ENCODE peak calls at places on chromosomes 13 and 19, in ten cellular contexts. One of them, this sample, is unnamed.

GRCh38 chr13:114107686-114108081 is 24.7 kb downstream of the RASA3 start:
- DNase-seq in astrocyte: peak; percentile 81
- DNase-seq in aorta: peak; percentile 64
- DNase-seq in hepatocyte: no peak
- DNase-seq in right lobe of liver: peak; percentile 40
- DNase-seq in esophagus squamous epithelium: no peak
- DNase-seq in colonic mucosa: no peak
- DNase-seq in GM23248: peak; percentile 86
- DNase-seq in uterus: peak; percentile 12
- DNase-seq in IMR-90: peak; percentile 91
- DNase-seq in this sample: no peak

GRCh38 chr13:29893438-29893837 is 43.0 kb upstream of the UBL3 start:
- DNase-seq in aorta: no peak
- DNase-seq in IMR-90: peak; percentile 51
- DNase-seq in astrocyte: peak; percentile 39
- DNase-seq in hepatocyte: no peak
- DNase-seq in uterus: no peak
- DNase-seq in esophagus squamous epithelium: no peak
- DNase-seq in GM23248: peak; percentile 15
- DNase-seq in right lobe of liver: no peak
- DNase-seq in colonic mucosa: no peak
- DNase-seq in this sample: no peak

GRCh38 chr13:44219808-44220544 is 153.6 kb upstream of the SERP2 start:
- DNase-seq in GM23248: peak; percentile 48
- DNase-seq in esophagus squamous epithelium: no peak
- DNase-seq in IMR-90: peak; percentile 93
- DNase-seq in colonic mucosa: no peak
- DNase-seq in astrocyte: peak; percentile 92
- DNase-seq in aorta: no peak
- DNase-seq in uterus: no peak
- DNase-seq in right lobe of liver: no peak
- DNase-seq in hepatocyte: no peak
- DNase-seq in this sample: no peak

GRCh38 chr19:55690769-55691545 is 15.9 kb downstream of the EPN1 start:
- DNase-seq in GM23248: no peak
- DNase-seq in colonic mucosa: no peak
- DNase-seq in aorta: no peak
- DNase-seq in uterus: no peak
- DNase-seq in astrocyte: no peak
- DNase-seq in esophagus squamous epithelium: no peak
- DNase-seq in right lobe of liver: no peak
- DNase-seq in IMR-90: no peak
- DNase-seq in hepatocyte: no peak
- DNase-seq in this sample: no peak

GRCh38 chr19:6061420-6062130 is 48.7 kb downstream of the RFX2 start:
- DNase-seq in uterus: no peak
- DNase-seq in GM23248: no peak
- DNase-seq in right lobe of liver: peak; percentile 45
- DNase-seq in aorta: no peak
- DNase-seq in esophagus squamous epithelium: no peak
- DNase-seq in IMR-90: no peak
- DNase-seq in colonic mucosa: peak; percentile 39
- DNase-seq in astrocyte: no peak
- DNase-seq in hepatocyte: no peak
- DNase-seq in this sample: no peak

GRCh38 chr19:18843960-18844359 is 12.2 kb downstream of the UPF1 start:
- DNase-seq in right lobe of liver: no peak
- DNase-seq in uterus: no peak
- DNase-seq in IMR-90: no peak
- DNase-seq in astrocyte: peak; percentile 36
- DNase-seq in colonic mucosa: no peak
- DNase-seq in hepatocyte: no peak
- DNase-seq in GM23248: no peak
- DNase-seq in aorta: no peak
- DNase-seq in esophagus squamous epithelium: no peak
- DNase-seq in this sample: no peak

GRCh38 chr13:81017525-81018152 is 676.7 kb upstream of the SPRY2 start:
- DNase-seq in astrocyte: peak; percentile 13
- DNase-seq in GM23248: peak; percentile 65
- DNase-seq in aorta: no peak
- DNase-seq in hepatocyte: peak; percentile 77
- DNase-seq in esophagus squamous epithelium: no peak
- DNase-seq in right lobe of liver: no peak
- DNase-seq in colonic mucosa: no peak
- DNase-seq in IMR-90: peak; percentile 25
- DNase-seq in uterus: no peak
- DNase-seq in this sample: peak; percentile 12

GRCh38 chr13:24128112-24128511 is 32.4 kb upstream of the SPATA13 start:
- DNase-seq in uterus: no peak
- DNase-seq in GM23248: no peak
- DNase-seq in colonic mucosa: no peak
- DNase-seq in aorta: no peak
- DNase-seq in astrocyte: no peak
- DNase-seq in hepatocyte: no peak
- DNase-seq in IMR-90: no peak
- DNase-seq in esophagus squamous epithelium: no peak
- DNase-seq in right lobe of liver: no peak
- DNase-seq in this sample: no peak

GRCh38 chr13:98204546-98204945 is 27.5 kb upstream of the RNF113B start:
- DNase-seq in esophagus squamous epithelium: no peak
- DNase-seq in aorta: no peak
- DNase-seq in astrocyte: no peak
- DNase-seq in GM23248: no peak
- DNase-seq in uterus: no peak
- DNase-seq in hepatocyte: no peak
- DNase-seq in colonic mucosa: no peak
- DNase-seq in IMR-90: no peak
- DNase-seq in right lobe of liver: no peak
- DNase-seq in this sample: no peak

GRCh38 chr13:51928231-51928630 is 66.5 kb downstream of the CCDC70 start:
- DNase-seq in esophagus squamous epithelium: no peak
- DNase-seq in astrocyte: no peak
- DNase-seq in IMR-90: no peak
- DNase-seq in colonic mucosa: no peak
- DNase-seq in GM23248: no peak
- DNase-seq in right lobe of liver: no peak
- DNase-seq in aorta: no peak
- DNase-seq in hepatocyte: no peak
- DNase-seq in uterus: no peak
- DNase-seq in this sample: no peak
- H3K27me3 ChIP-seq in esophagus squamous epithelium: no peaks in the 10 kb centered on the region
- H3K27me3 ChIP-seq in astrocyte: no peaks in the 10 kb centered on the region
- H3K27me3 ChIP-seq in IMR-90: no peaks in the 10 kb centered on the region
- H3K27me3 ChIP-seq in colonic mucosa: no peaks in the 10 kb centered on the region
- H3K27me3 ChIP-seq in GM23248: peaks cover 5% of the 10 kb centered on the region
- H3K27me3 ChIP-seq in right lobe of liver: no peaks in the 10 kb centered on the region
- H3K27me3 ChIP-seq in aorta: no peaks in the 10 kb centered on the region
- H3K27me3 ChIP-seq in hepatocyte: no peaks in the 10 kb centered on the region
- H3K27me3 ChIP-seq in uterus: no peaks in the 10 kb centered on the region
- H3K27me3 ChIP-seq in this sample: no peaks in the 10 kb centered on the region

GRCh38 chr13:26026211-26026610 is 25.6 kb downstream of the SHISA2 start:
- DNase-seq in IMR-90: no peak
- DNase-seq in GM23248: no peak
- DNase-seq in uterus: no peak
- DNase-seq in aorta: no peak
- DNase-seq in right lobe of liver: no peak
- DNase-seq in hepatocyte: no peak
- DNase-seq in astrocyte: no peak
- DNase-seq in esophagus squamous epithelium: no peak
- DNase-seq in colonic mucosa: no peak
- DNase-seq in this sample: no peak
- H3K4me3 ChIP-seq in IMR-90: no peak overlapping the region
- H3K4me3 ChIP-seq in GM23248: no peak overlapping the region
- H3K4me3 ChIP-seq in uterus: no peak overlapping the region
- H3K4me3 ChIP-seq in aorta: no peak overlapping the region
- H3K4me3 ChIP-seq in right lobe of liver: no peak overlapping the region
- H3K4me3 ChIP-seq in hepatocyte: no peak overlapping the region
- H3K4me3 ChIP-seq in astrocyte: no peak overlapping the region
- H3K4me3 ChIP-seq in esophagus squamous epithelium: no peak overlapping the region
- H3K4me3 ChIP-seq in colonic mucosa: no peak overlapping the region
- H3K4me3 ChIP-seq in this sample: no peak overlapping the region

GRCh38 chr13:74168263-74168675 is 34.1 kb upstream of the KLF12 start:
- DNase-seq in GM23248: no peak
- DNase-seq in IMR-90: no peak
- DNase-seq in astrocyte: no peak
- DNase-seq in uterus: no peak
- DNase-seq in right lobe of liver: peak; percentile 77
- DNase-seq in colonic mucosa: no peak
- DNase-seq in hepatocyte: peak; percentile 29
- DNase-seq in esophagus squamous epithelium: no peak
- DNase-seq in aorta: no peak
- DNase-seq in this sample: no peak
- H3K36me3 ChIP-seq in GM23248: no peaks in the 10 kb centered on the region
- H3K36me3 ChIP-seq in IMR-90: no peaks in the 10 kb centered on the region
- H3K36me3 ChIP-seq in astrocyte: no peaks in the 10 kb centered on the region
- H3K36me3 ChIP-seq in uterus: no peaks in the 10 kb centered on the region
- H3K36me3 ChIP-seq in right lobe of liver: no peaks in the 10 kb centered on the region
- H3K36me3 ChIP-seq in colonic mucosa: no peaks in the 10 kb centered on the region
- H3K36me3 ChIP-seq in hepatocyte: no peaks in the 10 kb centered on the region
- H3K36me3 ChIP-seq in esophagus squamous epithelium: no peaks in the 10 kb centered on the region
- H3K36me3 ChIP-seq in aorta: no peaks in the 10 kb centered on the region
- H3K36me3 ChIP-seq in this sample: no peaks in the 10 kb centered on the region

DNA sequence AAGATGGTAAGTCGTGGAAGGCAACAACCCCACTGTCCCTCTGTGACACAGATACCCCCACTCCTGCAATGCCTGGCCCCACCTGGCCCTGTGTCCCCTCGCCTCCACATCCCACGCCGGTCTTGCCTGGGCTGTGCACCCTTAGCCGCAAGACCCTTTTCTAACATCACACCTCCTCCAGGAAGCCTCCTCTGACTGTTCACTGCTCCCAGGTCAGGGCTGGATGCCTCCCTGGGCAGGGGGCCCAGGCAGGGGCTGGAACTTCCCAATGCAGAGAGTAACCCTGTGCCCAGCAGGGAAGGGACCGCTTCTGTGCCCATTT is 1.3 kb downstream of the FBN3 start:
- DNase-seq in aorta: no peak
- DNase-seq in GM23248: no peak
- DNase-seq in uterus: no peak
- DNase-seq in hepatocyte: no peak
- DNase-seq in esophagus squamous epithelium: no peak
- DNase-seq in colonic mucosa: no peak
- DNase-seq in IMR-90: no peak
- DNase-seq in right lobe of liver: no peak
- DNase-seq in astrocyte: no peak
- DNase-seq in this sample: no peak
- H3K27me3 ChIP-seq in aorta: no peaks in the 10 kb centered on the region
- H3K27me3 ChIP-seq in GM23248: peaks cover 19% of the 10 kb centered on the region
- H3K27me3 ChIP-seq in uterus: no peaks in the 10 kb centered on the region
- H3K27me3 ChIP-seq in hepatocyte: peaks cover 3% of the 10 kb centered on the region
- H3K27me3 ChIP-seq in esophagus squamous epithelium: peaks cover 10% of the 10 kb centered on the region
- H3K27me3 ChIP-seq in colonic mucosa: peaks cover 39% of the 10 kb centered on the region
- H3K27me3 ChIP-seq in IMR-90: peaks cover 68% of the 10 kb centered on the region
- H3K27me3 ChIP-seq in right lobe of liver: peaks cover 18% of the 10 kb centered on the region
- H3K27me3 ChIP-seq in astrocyte: peaks cover 30% of the 10 kb centered on the region
- H3K27me3 ChIP-seq in this sample: peaks cover 10% of the 10 kb centered on the region

GRCh38 chr19:10473192-10473591 is 30.0 kb downstream of the KEAP1 start:
- DNase-seq in aorta: no peak
- DNase-seq in hepatocyte: no peak
- DNase-seq in astrocyte: no peak
- DNase-seq in uterus: no peak
- DNase-seq in GM23248: no peak
- DNase-seq in colonic mucosa: no peak
- DNase-seq in esophagus squamous epithelium: no peak
- DNase-seq in right lobe of liver: no peak
- DNase-seq in IMR-90: no peak
- DNase-seq in this sample: no peak

GRCh38 chr19:10467104-10467706 is 36.0 kb downstream of the KEAP1 start:
- DNase-seq in uterus: no peak
- DNase-seq in aorta: no peak
- DNase-seq in astrocyte: no peak
- DNase-seq in GM23248: no peak
- DNase-seq in IMR-90: no peak
- DNase-seq in colonic mucosa: no peak
- DNase-seq in hepatocyte: no peak
- DNase-seq in right lobe of liver: no peak
- DNase-seq in esophagus squamous epithelium: no peak
- DNase-seq in this sample: no peak

GRCh38 chr19:10464456-10464855 is 38.7 kb downstream of the KEAP1 start:
- DNase-seq in esophagus squamous epithelium: no peak
- DNase-seq in GM23248: no peak
- DNase-seq in hepatocyte: no peak
- DNase-seq in aorta: no peak
- DNase-seq in colonic mucosa: no peak
- DNase-seq in uterus: no peak
- DNase-seq in IMR-90: no peak
- DNase-seq in astrocyte: no peak
- DNase-seq in right lobe of liver: no peak
- DNase-seq in this sample: no peak

GRCh38 chr19:10471909-10472308 is 31.2 kb downstream of the KEAP1 start:
- DNase-seq in astrocyte: peak; percentile 25
- DNase-seq in aorta: no peak
- DNase-seq in colonic mucosa: no peak
- DNase-seq in right lobe of liver: no peak
- DNase-seq in esophagus squamous epithelium: no peak
- DNase-seq in hepatocyte: peak; percentile 58
- DNase-seq in uterus: no peak
- DNase-seq in GM23248: peak; percentile 57
- DNase-seq in IMR-90: peak; percentile 47
- DNase-seq in this sample: no peak

GRCh38 chr19:10468133-10468532 is 35.0 kb downstream of the KEAP1 start:
- DNase-seq in right lobe of liver: no peak
- DNase-seq in esophagus squamous epithelium: no peak
- DNase-seq in colonic mucosa: no peak
- DNase-seq in aorta: no peak
- DNase-seq in IMR-90: no peak
- DNase-seq in astrocyte: no peak
- DNase-seq in hepatocyte: no peak
- DNase-seq in GM23248: no peak
- DNase-seq in uterus: no peak
- DNase-seq in this sample: no peak
- H3K4me3 ChIP-seq in right lobe of liver: no peak overlapping the region
- H3K4me3 ChIP-seq in esophagus squamous epithelium: no peak overlapping the region
- H3K4me3 ChIP-seq in colonic mucosa: no peak overlapping the region
- H3K4me3 ChIP-seq in aorta: no peak overlapping the region
- H3K4me3 ChIP-seq in IMR-90: no peak overlapping the region
- H3K4me3 ChIP-seq in astrocyte: no peak overlapping the region
- H3K4me3 ChIP-seq in hepatocyte: no peak overlapping the region
- H3K4me3 ChIP-seq in GM23248: no peak overlapping the region
- H3K4me3 ChIP-seq in uterus: no peak overlapping the region
- H3K4me3 ChIP-seq in this sample: no peak overlapping the region

DNA sequence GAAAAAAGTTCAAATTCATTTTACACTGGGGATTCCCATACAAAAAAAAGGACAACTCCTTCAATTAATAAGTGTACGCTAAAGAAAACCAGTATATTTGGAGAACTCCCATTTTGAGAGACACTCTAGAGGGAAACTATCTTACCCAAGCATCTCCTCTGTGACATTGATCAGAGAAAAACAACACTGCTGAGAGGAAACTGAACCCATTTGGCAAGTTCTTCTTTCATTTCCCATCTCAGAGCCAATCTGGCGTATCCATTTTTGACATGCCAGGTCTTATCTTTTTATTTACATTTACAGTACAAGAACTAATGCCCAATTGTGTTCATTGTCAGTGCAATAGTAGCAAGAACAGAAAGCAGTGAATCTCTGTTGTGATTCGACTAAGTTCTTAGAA is 30.1 kb downstream of the LIG4 start:
- DNase-seq in right lobe of liver: no peak
- DNase-seq in colonic mucosa: no peak
- DNase-seq in astrocyte: no peak
- DNase-seq in GM23248: no peak
- DNase-seq in esophagus squamous epithelium: no peak
- DNase-seq in aorta: no peak
- DNase-seq in IMR-90: no peak
- DNase-seq in hepatocyte: no peak
- DNase-seq in uterus: no peak
- DNase-seq in this sample: no peak
- H3K36me3 ChIP-seq in right lobe of liver: no peaks in the 10 kb centered on the region
- H3K36me3 ChIP-seq in colonic mucosa: no peaks in the 10 kb centered on the region
- H3K36me3 ChIP-seq in astrocyte: no peaks in the 10 kb centered on the region
- H3K36me3 ChIP-seq in GM23248: no peaks in the 10 kb centered on the region
- H3K36me3 ChIP-seq in esophagus squamous epithelium: no peaks in the 10 kb centered on the region
- H3K36me3 ChIP-seq in aorta: no peaks in the 10 kb centered on the region
- H3K36me3 ChIP-seq in IMR-90: no peaks in the 10 kb centered on the region
- H3K36me3 ChIP-seq in hepatocyte: no peaks in the 10 kb centered on the region
- H3K36me3 ChIP-seq in uterus: no peaks in the 10 kb centered on the region
- H3K36me3 ChIP-seq in this sample: no peaks in the 10 kb centered on the region

This sample was measured in CD4-positive, CD25-positive, alpha-beta regulatory T cell.